ENCODE peak calls at places on chromosomes 6 and 20, in seven cellular contexts. I is upper lobe of left lung, S is transverse colon, O is H1, L is tibial nerve, M is sigmoid colon, X is A549. E is an unnamed sample.

GRCh38 chr6:143061597-143062385 is 1.1 kb downstream of the AIG1 start:
- DNase-seq in I (no peak), S (no peak), O (no peak), L (no peak), M (no peak), X (no peak), E (no peak)

GRCh38 chr6:169975286-169975685 is 223.9 kb downstream of the ERMARD start:
- DNase-seq in I (peak), S (peak), O (no peak), L (no peak), M (no peak), X (no peak), E (no peak)

GRCh38 chr20:17738154-17738553 is 38.4 kb downstream of the BANF2 start:
- DNase-seq in I (no peak), S (no peak), O (no peak), L (no peak), M (no peak), X (no peak), E (no peak)

GRCh38 chr20:18585134-18585533 is 2.7 kb upstream of the DTD1 start:
- DNase-seq in I (no peak), S (no peak), O (peak), L (no peak), M (no peak), X (peak), E (no peak)

GRCh38 chr20:36330091-36330490 is 24.0 kb downstream of the DLGAP4 start:
- DNase-seq in I (no peak), S (no peak), O (no peak), L (no peak), M (no peak), X (no peak), E (no peak)

GRCh38 chr20:58923117-58923712 is 57.8 kb upstream of the NELFCD start:
- DNase-seq in I (no peak), S (no peak), O (no peak), L (no peak), M (no peak), X (no peak), E (no peak)

GRCh38 chr6:17589402-17590116 is 10.5 kb upstream of the FAM8A1 start:
- DNase-seq in I (no peak), S (peak), O (no peak), L (no peak), M (no peak), X (peak), E (no peak)

GRCh38 chr6:104682722-104683643 is 176.7 kb downstream of the HACE1 start:
- DNase-seq in I (peak), S (peak), O (peak), L (peak), M (no peak), X (peak), E (no peak)

GRCh38 chr6:111552241-111552744 is 53.4 kb downstream of the TRAF3IP2 start:
- DNase-seq in I (no peak), S (peak), O (peak), L (peak), M (peak), X (no peak), E (peak)

GRCh38 chr6:155315516-155315871 is 1.2 kb upstream of the TFB1M start:
- DNase-seq in I (no peak), S (no peak), O (no peak), L (no peak), M (no peak), X (no peak), E (no peak)

GRCh38 chr20:64103871-64104666 is 3.3 kb downstream of the NPBWR2 start:
- DNase-seq in I (no peak), S (peak), O (no peak), L (no peak), M (peak), X (no peak), E (no peak)

GRCh38 chr20:63828545-63828944 is 2.5 kb downstream of the ZBTB46 start:
- DNase-seq in I (no peak), S (no peak), O (no peak), L (no peak), M (no peak), X (no peak), E (no peak)

GRCh38 chr6:21005816-21006553 is 471.7 kb downstream of the CDKAL1 start:
- DNase-seq in I (no peak), S (no peak), O (no peak), L (no peak), M (no peak), X (peak), E (no peak)

GRCh38 chr20:59421089-59421488 is 120.7 kb downstream of the EDN3 start:
- DNase-seq in I (no peak), S (no peak), O (no peak), L (no peak), M (no peak), X (no peak), E (no peak)

GRCh38 chr20:56537997-56538396 is 5.0 kb downstream of the FAM209B start:
- DNase-seq in I (no peak), S (no peak), O (no peak), L (no peak), M (no peak), X (no peak), E (peak)

GRCh38 chr6:24245275-24245674 is 112.6 kb downstream of the DCDC2 start:
- DNase-seq in I (no peak), S (no peak), O (no peak), L (no peak), M (no peak), X (no peak), E (no peak)

GRCh38 chr20:57838670-57839142 is 128.9 kb upstream of the PMEPA1 start:
- DNase-seq in I (no peak), S (no peak), O (no peak), L (no peak), M (no peak), X (no peak), E (peak)

GRCh38 chr20:35699914-35700624 is 864 bp downstream of the ROMO1 start:
- DNase-seq in I (no peak), S (no peak), O (no peak), L (no peak), M (peak), X (no peak), E (no peak)

GRCh38 chr6:152112503-152113261 is 305.2 kb downstream of the ESR1 start:
- DNase-seq in I (peak), S (peak), O (no peak), L (peak), M (peak), X (no peak), E (no peak)

GRCh38 chr6:143962644-143962929 is 45.5 kb downstream of the PLAGL1 start:
- DNase-seq in I (no peak), S (no peak), O (no peak), L (peak), M (no peak), X (no peak), E (no peak)

GRCh38 chr20:8301655-8302054 is 169.6 kb downstream of the PLCB1 start:
- DNase-seq in I (no peak), S (no peak), O (no peak), L (no peak), M (no peak), X (no peak), E (no peak)

GRCh38 chr6:33613146-33613793 is 7.9 kb upstream of the ITPR3 start:
- DNase-seq in I (no peak), S (no peak), O (no peak), L (no peak), M (no peak), X (no peak), E (no peak)

GRCh38 chr6:100449239-100449691 is 15.5 kb downstream of the SIM1 start:
- DNase-seq in I (peak), S (no peak), O (no peak), L (no peak), M (no peak), X (no peak), E (no peak)

GRCh38 chr6:19354181-19354580 is 483.0 kb upstream of the ID4 start:
- DNase-seq in I (no peak), S (no peak), O (no peak), L (no peak), M (no peak), X (no peak), E (no peak)

GRCh38 chr6:67736161-67736560 is 898.9 kb upstream of the ADGRB3 start:
- DNase-seq in I (no peak), S (no peak), O (no peak), L (no peak), M (no peak), X (no peak), E (no peak)

GRCh38 chr20:51533291-51534172 is 9.0 kb downstream of the NFATC2 start:
- DNase-seq in I (peak), S (no peak), O (no peak), L (no peak), M (no peak), X (peak), E (no peak)

GRCh38 chr6:46062312-46062711 is 46.7 kb upstream of the CLIC5 start:
- DNase-seq in I (no peak), S (peak), O (no peak), L (no peak), M (no peak), X (no peak), E (no peak)

GRCh38 chr6:26097268-26097875 is 10.1 kb downstream of the HFE start:
- DNase-seq in I (no peak), S (peak), O (no peak), L (peak), M (no peak), X (peak), E (peak)

GRCh38 chr6:103268335-103268734 is 1591.4 kb downstream of the HACE1 start:
- DNase-seq in I (no peak), S (no peak), O (no peak), L (no peak), M (no peak), X (no peak), E (no peak)

GRCh38 chr6:38804368-38804767 is 89.3 kb downstream of the DNAH8 start:
- DNase-seq in I (no peak), S (no peak), O (no peak), L (no peak), M (no peak), X (no peak), E (no peak)

GRCh38 chr6:12958052-12958706 is 241.6 kb downstream of the PHACTR1 start:
- DNase-seq in I (no peak), S (no peak), O (no peak), L (no peak), M (no peak), X (no peak), E (no peak)
- H3K4me3 ChIP-seq in I (peak), S (peak), O (peak), L (peak), M (peak), X (peak), E (peak)

DNA sequence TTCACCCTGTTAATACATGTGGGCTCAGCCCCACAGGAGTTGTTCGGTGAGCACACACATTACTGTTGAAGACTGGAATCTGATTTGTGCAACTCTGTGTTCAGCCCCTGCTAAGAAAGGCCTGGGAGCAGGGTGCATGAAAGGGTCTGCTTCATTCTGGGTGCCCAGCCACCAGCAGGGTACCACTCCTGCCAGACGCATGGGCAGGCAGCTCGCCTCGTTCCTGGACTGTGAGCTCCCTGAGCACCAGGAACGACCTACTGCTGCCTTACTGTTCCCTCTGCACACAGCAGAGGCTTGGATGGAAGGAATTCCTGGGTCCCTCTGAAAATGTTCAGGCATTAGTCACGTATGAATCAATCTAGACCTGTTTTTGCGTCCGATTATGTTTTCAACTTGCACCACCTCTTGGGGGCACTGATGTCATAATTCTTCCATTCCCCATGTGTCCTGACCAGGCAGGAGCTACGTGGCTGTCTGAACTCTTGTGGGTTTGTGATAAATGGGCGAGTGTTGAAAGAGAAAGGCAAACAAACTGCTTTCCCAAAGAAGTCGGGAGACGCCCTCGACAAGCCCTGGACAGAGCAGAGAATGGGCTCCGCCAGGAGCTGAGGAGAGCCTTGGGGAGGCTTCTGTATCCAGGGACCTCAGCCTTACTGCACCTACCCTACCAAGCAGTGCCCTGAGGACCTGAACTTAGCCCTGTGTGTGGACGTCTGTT is 123.9 kb downstream of the LY86 start:
- DNase-seq in I (no peak), S (peak), O (no peak), L (no peak), M (no peak), X (peak), E (no peak)
- TF ChIP-seq EP300 in I (no peak), S (no peak), O (no peak), L (peak), M (no peak), X (no peak), E (no peak)

GRCh38 chr6:11791354-11792107 is 12.9 kb upstream of the ADTRP start:
- DNase-seq in I (no peak), S (no peak), O (no peak), L (no peak), M (no peak), X (no peak), E (no peak)
- H3K4me3 ChIP-seq in I (no peak), S (no peak), O (no peak), L (no peak), M (no peak), X (no peak), E (no peak)

DNA sequence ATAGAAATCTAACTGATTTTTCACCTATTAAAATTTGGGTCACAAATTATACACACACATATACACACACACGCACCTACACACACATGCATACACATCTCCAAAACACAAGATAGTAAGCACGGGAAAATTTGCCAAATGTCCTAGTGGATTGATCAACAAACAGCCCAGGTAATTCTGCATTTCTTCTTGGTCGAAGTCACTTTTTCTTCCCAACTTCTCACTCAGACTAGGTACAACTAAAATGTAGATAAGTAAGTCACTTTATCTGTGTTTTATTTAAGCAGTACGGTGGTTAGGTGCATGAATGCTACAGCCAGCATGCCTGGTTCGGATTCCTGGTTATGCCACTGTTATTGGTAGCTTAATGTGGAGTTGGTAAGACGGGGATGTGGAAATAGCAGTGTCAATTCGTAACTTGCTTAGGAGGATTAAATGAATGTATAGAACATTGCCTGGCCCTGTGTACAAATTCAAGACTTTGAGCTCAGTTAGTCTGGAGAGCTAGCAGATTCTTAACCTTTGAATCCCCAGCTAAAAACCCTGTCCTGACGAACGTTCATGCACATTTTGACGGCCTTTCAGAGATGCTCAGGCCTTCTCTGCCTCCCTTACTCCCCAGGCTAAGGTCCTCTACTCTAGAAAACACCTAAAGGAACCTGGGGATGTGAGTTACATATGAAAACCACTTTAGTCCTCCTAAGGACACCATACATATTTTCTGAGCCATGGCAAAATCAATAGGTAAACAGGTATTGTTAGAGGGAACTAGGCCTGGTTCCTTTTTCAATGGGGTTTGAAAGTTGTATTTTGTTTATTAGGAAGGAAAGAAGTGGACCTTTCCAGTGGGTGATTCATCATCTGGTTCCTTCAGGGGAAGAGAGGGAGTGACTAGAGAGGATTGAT is 50.9 kb downstream of the CYP24A1 start:
- DNase-seq in I (no peak), S (no peak), O (no peak), L (no peak), M (no peak), X (no peak), E (no peak)
- TF ChIP-seq EP300 in I (no peak), S (no peak), O (no peak), L (no peak), M (no peak), X (no peak), E (no peak)

GRCh38 chr20:34311118-34312023 is 8.2 kb upstream of the AHCY start:
- DNase-seq in I (peak), S (peak), O (peak), L (no peak), M (no peak), X (peak), E (peak)
- H3K4me3 ChIP-seq in I (peak), S (peak), O (peak), L (peak), M (peak), X (peak), E (no peak)

DNA sequence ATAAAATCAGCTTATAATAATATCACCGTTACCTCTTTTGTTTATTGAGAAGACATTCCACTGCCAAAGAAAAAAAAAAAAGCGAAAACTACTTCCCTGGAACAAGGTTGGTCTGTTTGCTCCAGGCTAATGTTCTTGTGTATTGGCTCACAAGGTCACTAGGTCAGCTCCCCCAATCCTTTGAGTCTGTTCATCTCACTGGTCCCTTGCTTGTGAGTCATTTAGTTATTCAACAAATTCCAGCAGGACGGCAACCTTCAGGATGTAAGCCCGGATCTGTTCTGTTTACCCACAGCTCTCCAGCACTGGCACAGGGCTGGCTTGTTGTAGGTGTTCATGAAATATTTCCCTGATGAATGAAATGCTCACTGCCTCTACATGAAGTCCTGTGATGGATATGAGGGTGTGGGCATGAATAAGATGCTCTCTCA is 3.3 kb downstream of the ARHGAP40 start:
- DNase-seq in I (no peak), S (no peak), O (no peak), L (no peak), M (no peak), X (peak), E (no peak)
- TF ChIP-seq EP300 in I (no peak), S (no peak), O (no peak), L (no peak), M (no peak), X (peak), E (no peak)

DNA sequence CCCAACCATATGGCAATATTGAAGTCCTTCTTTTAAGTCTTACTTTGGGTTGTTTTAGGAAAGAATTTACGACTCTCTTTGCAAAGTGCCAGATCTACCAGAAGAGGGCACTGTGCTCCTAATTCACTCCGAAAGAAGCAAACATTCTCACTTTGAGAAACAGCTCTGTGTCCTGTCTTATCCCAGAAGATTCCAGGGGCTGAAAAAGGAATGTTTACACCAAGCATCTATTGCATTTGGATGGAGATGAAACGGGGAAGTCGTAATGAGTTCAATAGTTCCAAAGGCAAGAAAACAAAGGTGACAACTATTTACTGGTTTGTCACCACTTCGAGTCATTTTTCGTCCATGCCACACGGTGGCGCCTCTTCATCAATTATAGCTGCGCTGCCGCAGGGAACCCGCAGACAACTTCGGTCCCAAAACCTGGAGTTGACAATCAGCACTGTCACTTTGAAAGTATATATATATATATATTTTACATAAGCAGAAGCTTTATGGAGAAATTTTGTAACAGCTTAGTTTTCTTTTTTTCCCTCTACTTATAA is 121.6 kb downstream of the MOXD1 start:
- DNase-seq in I (no peak), S (peak), O (peak), L (peak), M (peak), X (peak), E (peak)
- H3K4me3 ChIP-seq in I (peak), S (peak), O (peak), L (peak), M (peak), X (peak), E (peak)

GRCh38 chr6:34656378-34657036 is 40.1 kb downstream of the ILRUN start:
- DNase-seq in I (no peak), S (peak), O (no peak), L (peak), M (no peak), X (no peak), E (no peak)
- TF ChIP-seq EP300 in I (no peak), S (no peak), O (no peak), L (no peak), M (no peak), X (no peak), E (no peak)

GRCh38 chr6:3229566-3230274 is 2.3 kb upstream of the TUBB2B start:
- DNase-seq in I (peak), S (no peak), O (no peak), L (no peak), M (no peak), X (no peak), E (no peak)

GRCh38 chr6:3228791-3229565 is 1.5 kb upstream of the TUBB2B start:
- DNase-seq in I (peak), S (no peak), O (no peak), L (no peak), M (no peak), X (no peak), E (peak)

GRCh38 chr6:3226422-3227362 is 761 bp downstream of the TUBB2B start:
- DNase-seq in I (peak), S (no peak), O (no peak), L (no peak), M (no peak), X (no peak), E (no peak)

GRCh38 chr6:3228046-3228671 is 706 bp upstream of the TUBB2B start:
- DNase-seq in I (peak), S (no peak), O (no peak), L (no peak), M (no peak), X (no peak), E (no peak)

DNA sequence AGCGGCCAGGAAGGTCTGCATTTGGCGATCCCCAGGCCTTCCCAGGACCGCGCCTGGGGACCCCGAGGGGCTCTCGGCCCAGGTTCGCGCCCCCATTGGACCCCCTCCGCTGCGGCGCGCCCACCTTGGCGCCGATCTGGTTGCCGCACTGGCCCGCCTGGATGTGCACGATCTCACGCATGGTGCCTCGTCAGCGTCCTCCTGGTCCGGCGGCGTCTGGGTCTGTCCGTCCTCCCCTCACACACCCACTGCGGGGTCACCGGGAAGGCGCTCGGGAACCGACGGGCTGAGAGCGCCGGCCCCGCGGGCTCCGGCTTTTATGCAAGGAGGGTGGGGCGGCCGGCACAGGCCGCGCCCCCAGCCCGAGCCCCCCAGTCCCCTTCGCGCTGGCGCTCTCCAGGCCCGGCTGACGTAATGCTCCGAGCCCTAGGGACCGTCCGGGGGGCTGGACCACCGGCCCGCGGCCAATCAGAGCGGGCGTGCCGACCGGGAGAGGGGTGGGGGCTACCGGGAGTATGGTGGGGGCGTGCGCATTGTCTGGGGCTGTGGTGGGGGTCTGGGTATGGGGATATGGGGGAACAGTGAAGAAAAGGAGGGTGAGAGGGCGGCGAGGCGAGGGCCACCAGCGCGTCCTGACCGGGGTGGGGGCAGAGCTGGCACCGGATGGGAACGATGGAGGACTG is at the start of gene TUBB2B:
- DNase-seq in I (peak), S (no peak), O (no peak), L (no peak), M (peak), X (no peak), E (no peak)
- H3K4me3 ChIP-seq in I (peak), S (peak), O (peak), L (peak), M (peak), X (peak), E (peak)